ENCODE peak calls at places on chromosome 22, in eight cellular contexts. F is A673; I is CD8-positive, alpha-beta T cell; O is tibial artery; E is A549; Y is psoas muscle; Z is lower lobe of right lung; A is endothelial cell of umbilical vein. G is an unnamed sample.

GRCh38 chr22:40953446-40953845 is 2.3 kb downstream of the RBX1 start:
- DNase-seq in Y (no peak), F (no peak), E (no peak), I (no peak), A (no peak), O (no peak), Z (no peak), G (no peak)

GRCh38 chr22:20464096-20464614 is 26.5 kb upstream of the SCARF2 start:
- DNase-seq in O (no peak), Z (no peak), A (no peak), Y (peak), I (peak), E (no peak), F (no peak), G (no peak)

GRCh38 chr22:50310209-50310722 is 2.8 kb upstream of the PLXNB2 start:
- DNase-seq in Z (peak), Y (no peak), F (no peak), I (no peak), A (no peak), O (no peak), E (no peak), G (no peak)

GRCh38 chr22:37303821-37304274 is 21.5 kb downstream of the CYTH4 start:
- DNase-seq in E (peak), Y (no peak), O (no peak), I (no peak), F (no peak), A (peak), Z (peak), G (no peak)

GRCh38 chr22:36335621-36336020 is 52.1 kb downstream of the MYH9 start:
- DNase-seq in A (no peak), Y (no peak), O (no peak), Z (no peak), I (peak), E (no peak), F (no peak), G (no peak)

GRCh38 chr22:29074276-29074625 is 1.4 kb downstream of the KREMEN1 start:
- DNase-seq in F (no peak), E (no peak), Y (no peak), A (no peak), O (no peak), Z (no peak), I (no peak), G (no peak)

GRCh38 chr22:26461188-26461810 is 22.3 kb downstream of the HPS4 start:
- DNase-seq in Z (peak), O (peak), E (peak), A (peak), Y (peak), F (peak), I (peak), G (no peak)

GRCh38 chr22:41410311-41410751 is 28.6 kb downstream of the TEF start:
- DNase-seq in E (no peak), F (no peak), O (peak), Y (peak), Z (peak), I (no peak), A (no peak), G (no peak)

GRCh38 chr22:50020606-50021005 is 8.0 kb upstream of the IL17REL start:
- DNase-seq in I (no peak), E (no peak), Y (no peak), Z (no peak), F (no peak), O (no peak), A (no peak), G (no peak)

GRCh38 chr22:33631777-33632176 is 288.5 kb downstream of the LARGE1 start:
- DNase-seq in I (no peak), Z (no peak), O (no peak), F (no peak), E (no peak), A (no peak), Y (no peak), G (no peak)

GRCh38 chr22:27004434-27004833 is 347.0 kb downstream of the MIAT start:
- DNase-seq in Y (no peak), A (no peak), Z (no peak), O (no peak), I (no peak), E (no peak), F (no peak), G (no peak)

GRCh38 chr22:45911601-45912271 is 65.2 kb downstream of the WNT7B start:
- DNase-seq in Y (peak), O (no peak), E (peak), F (no peak), A (no peak), Z (peak), I (no peak), G (no peak)

GRCh38 chr22:26763633-26764295 is 106.4 kb downstream of the MIAT start:
- DNase-seq in E (peak), A (no peak), O (no peak), F (no peak), I (no peak), Z (no peak), Y (no peak), G (no peak)

GRCh38 chr22:24591286-24591830 is 1.5 kb downstream of the LRRC75B start:
- DNase-seq in Y (no peak), F (no peak), A (no peak), E (no peak), I (no peak), Z (no peak), O (no peak), G (no peak)

DNA sequence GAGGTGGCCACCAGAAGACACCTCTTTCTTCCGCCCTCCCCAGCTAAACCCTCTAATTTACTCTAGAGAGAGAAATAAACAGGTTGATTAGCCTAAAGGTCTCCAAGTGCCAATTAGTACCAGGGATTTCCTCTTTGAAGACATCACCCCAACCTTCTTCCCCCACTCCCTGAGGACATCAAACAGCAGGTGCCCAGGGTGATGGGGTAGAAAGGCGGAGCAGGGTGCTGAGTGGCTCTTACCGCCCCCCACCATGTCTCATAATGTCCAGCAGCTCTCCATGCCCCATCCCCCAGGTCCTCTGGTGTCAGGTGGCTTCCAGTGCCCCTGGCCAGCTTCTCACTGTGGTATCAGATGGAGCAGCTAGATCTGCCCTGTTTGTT is 5.3 kb upstream of the GNAZ start:
- DNase-seq in Y (peak), I (no peak), F (no peak), Z (peak), O (no peak), A (no peak), E (no peak), G (no peak)
- H3K27ac ChIP-seq in Y (no peak), I (no peak), F (no peak), Z (no peak), O (no peak), A (no peak), E (no peak), G (no peak)

DNA sequence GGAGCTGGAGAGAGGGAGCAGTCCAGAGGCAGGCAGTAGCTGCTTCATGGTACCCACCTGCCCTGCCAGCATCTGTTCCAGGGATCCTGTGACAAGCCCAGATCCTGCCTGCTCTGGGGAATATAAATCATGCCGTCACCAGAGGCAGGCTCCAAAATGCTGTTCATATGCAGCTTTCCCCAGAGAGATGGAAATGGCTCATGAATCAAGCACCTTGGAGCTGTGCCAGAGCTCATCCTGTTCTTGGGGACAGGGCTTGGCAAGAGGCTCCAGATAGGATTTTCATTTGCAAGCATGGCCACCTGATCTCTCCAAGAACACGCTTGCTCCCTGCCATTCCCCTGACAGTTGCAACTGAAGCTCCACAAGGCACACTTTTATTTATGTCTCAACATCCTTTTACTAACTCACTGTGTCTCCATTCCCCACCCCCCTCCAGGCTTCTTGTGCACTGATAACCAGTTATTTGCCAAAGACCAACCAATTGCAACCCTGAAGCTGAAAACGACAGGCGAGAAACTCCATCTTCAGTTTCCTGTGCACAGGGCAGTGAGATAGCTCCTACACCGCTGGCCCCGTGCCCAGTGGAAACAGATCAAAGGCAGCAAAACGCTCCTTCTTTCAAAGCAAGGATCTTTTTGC is 115.8 kb upstream of the PITPNB start:
- DNase-seq in F (peak), Z (no peak), A (peak), E (no peak), I (no peak), Y (peak), O (peak), G (no peak)
- H3K27ac ChIP-seq in F (no peak), Z (peak), A (peak), E (no peak), I (no peak), Y (peak), O (peak), G (peak)

DNA sequence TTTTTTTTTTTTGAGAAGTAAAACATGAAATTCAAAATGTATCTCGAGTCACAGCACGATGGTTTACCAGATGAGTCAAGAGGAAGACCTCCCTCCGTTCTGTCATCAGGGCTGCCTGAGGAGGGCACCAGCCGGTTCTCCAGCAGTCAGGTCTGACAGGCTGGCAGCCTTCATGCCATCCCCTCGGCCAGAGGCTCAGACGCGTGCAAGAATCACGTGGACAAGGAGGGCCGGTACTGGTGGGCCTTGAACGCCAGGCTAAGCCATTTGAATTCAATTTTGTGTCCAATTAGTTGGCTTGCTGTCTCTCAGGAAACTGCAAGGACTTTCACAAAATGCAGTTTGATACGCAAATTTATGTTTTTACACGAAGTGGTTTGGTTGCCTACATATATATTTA is 1412.1 kb downstream of the BRD1 start:
- DNase-seq in E (no peak), I (no peak), Z (no peak), O (peak), A (no peak), Y (no peak), F (no peak), G (no peak)
- H3K27ac ChIP-seq in E (no peak), I (no peak), Z (no peak), O (no peak), A (no peak), Y (no peak), F (no peak), G (no peak)

DNA sequence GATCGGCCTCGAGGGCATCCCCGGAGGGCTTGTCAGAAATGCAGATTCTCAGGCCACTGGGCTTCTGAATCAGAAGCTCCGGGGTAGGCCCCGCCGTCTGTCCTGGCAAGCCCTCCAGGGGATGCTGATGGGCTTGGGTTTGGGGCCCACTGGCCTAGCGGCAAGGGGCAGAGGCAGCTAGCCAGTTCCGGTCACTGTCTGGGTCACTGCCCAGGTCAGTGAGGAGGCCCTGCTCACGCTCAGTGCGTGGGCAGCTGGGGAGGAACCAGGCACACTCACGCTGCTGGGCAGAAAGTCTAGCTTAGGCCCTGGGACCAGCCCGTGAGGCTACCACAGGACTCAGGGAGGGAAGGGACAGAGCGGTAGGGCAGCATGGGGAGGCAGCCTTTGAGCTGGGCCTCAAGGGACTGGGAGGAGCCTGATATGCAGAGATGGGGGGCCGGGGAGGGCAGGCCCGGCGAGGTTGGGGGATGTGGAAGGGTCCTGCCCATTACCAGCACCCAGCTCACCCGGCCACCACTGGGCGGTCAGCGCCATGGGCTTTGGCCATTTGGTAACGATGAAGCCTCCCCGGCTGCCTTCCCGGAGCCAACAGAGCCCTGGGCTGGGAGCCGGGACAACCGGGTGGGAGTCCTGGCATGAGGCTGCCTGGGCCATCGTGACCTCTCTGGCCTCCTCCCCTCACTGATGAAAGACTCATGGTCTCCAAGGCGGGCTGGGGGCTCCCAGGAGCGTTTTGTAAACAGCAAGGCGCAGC is 14.2 kb downstream of the SHISAL1 start:
- DNase-seq in O (no peak), Y (no peak), F (no peak), Z (no peak), A (no peak), I (no peak), E (no peak), G (no peak)
- H3K27ac ChIP-seq in O (no peak), Y (no peak), F (no peak), Z (no peak), A (no peak), I (no peak), E (no peak), G (no peak)

DNA sequence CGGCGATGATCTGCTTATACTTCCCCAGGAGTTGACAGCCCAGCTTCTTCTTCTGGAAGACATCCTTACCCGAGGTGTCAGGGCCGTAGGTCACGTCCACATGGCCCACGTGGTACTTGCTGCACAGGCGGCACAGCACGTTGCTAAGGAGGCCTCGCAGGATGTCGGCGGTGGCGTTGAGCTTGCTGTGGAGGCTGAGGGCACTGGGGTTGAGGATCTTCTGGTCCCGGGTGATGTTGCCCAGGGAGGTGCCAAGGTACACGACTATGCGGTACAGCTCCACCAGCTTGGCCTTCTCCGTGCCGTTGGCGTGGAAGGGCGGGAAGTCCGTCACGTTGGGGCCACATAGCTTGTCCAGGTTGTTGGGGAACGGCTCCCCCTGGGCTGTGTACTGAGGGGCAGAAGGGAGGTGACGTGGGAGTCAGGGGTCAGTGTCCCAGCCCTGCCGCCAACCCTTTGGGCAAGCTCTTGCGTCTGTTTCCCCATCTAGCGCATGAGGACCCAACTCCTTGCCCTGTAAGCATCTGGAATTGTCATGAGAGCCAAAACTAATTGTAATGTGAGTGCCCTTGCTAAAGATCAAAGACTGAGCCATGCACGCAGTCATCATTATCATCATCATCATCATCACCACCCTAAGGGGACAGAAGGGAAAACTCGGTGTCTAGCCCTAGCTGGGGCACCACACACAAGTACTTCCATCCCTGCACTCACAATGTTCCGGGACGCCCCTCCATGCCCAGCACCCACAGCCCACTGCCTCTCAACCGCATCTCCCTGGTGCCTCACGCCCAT is 2.7 kb downstream of the LIF start:
- DNase-seq in A (no peak), Z (no peak), E (no peak), Y (no peak), F (no peak), I (no peak), O (no peak), G (no peak)
- H3K27ac ChIP-seq in A (no peak), Z (no peak), E (peak), Y (no peak), F (no peak), I (no peak), O (no peak), G (no peak)